ENCODE peak calls at places on chromosome 6, in seven cellular contexts. Z, H, P, C, Y, Q and F are unnamed samples.

GRCh38 chr6:16731503-16732018 is 29.7 kb downstream of the ATXN1 start:
- DNase-seq in Z (no peak), H (no peak), P (no peak), C (no peak), Y (no peak), Q (no peak), F (no peak)

GRCh38 chr6:39426057-39426592 is 103.6 kb upstream of the KCNK16 start:
- DNase-seq in Z (no peak), H (no peak), P (no peak), C (no peak), Y (peak), Q (no peak), F (peak)

GRCh38 chr6:44404022-44404714 is 16.7 kb downstream of the CDC5L start:
- DNase-seq in Z (no peak), H (no peak), P (no peak), C (no peak), Y (no peak), Q (no peak), F (no peak)

GRCh38 chr6:25179051-25179778 is 100.0 kb upstream of the CARMIL1 start:
- DNase-seq in Z (no peak), H (no peak), P (no peak), C (no peak), Y (peak), Q (no peak), F (peak)

GRCh38 chr6:155354167-155354566 is 39.9 kb upstream of the TFB1M start:
- DNase-seq in Z (no peak), H (no peak), P (no peak), C (no peak), Y (peak), Q (no peak), F (no peak)

GRCh38 chr6:128519931-128520435 is 416 bp downstream of the PTPRK start:
- DNase-seq in Z (peak), H (no peak), P (no peak), C (peak), Y (peak), Q (peak), F (no peak)

GRCh38 chr6:79610301-79611009 is 20.7 kb upstream of the SH3BGRL2 start:
- DNase-seq in Z (no peak), H (no peak), P (no peak), C (no peak), Y (no peak), Q (peak), F (no peak)

GRCh38 chr6:44002591-44003344 is 124.5 kb downstream of the MRPL14 start:
- DNase-seq in Z (no peak), H (peak), P (no peak), C (peak), Y (no peak), Q (peak), F (no peak)

GRCh38 chr6:29946380-29946779 is 4.0 kb downstream of the HLA-A start:
- DNase-seq in Z (no peak), H (no peak), P (no peak), C (no peak), Y (no peak), Q (no peak), F (no peak)

GRCh38 chr6:44966449-44967091 is 361.6 kb upstream of the RUNX2 start:
- DNase-seq in Z (no peak), H (no peak), P (no peak), C (no peak), Y (peak), Q (no peak), F (peak)

GRCh38 chr6:140434761-140435160 is 1060.3 kb upstream of the CITED2 start:
- DNase-seq in Z (no peak), H (no peak), P (no peak), C (no peak), Y (no peak), Q (no peak), F (peak)

GRCh38 chr6:151847064-151847463 is 39.6 kb downstream of the ESR1 start:
- DNase-seq in Z (no peak), H (no peak), P (no peak), C (no peak), Y (peak), Q (no peak), F (no peak)

GRCh38 chr6:152952045-152952444 is 30.8 kb downstream of the FBXO5 start:
- DNase-seq in Z (no peak), H (no peak), P (no peak), C (no peak), Y (peak), Q (no peak), F (no peak)

GRCh38 chr6:125155344-125155743 is 1.8 kb downstream of the TPD52L1 start:
- DNase-seq in Z (no peak), H (no peak), P (no peak), C (no peak), Y (no peak), Q (no peak), F (no peak)

GRCh38 chr6:135812085-135812526 is 39.4 kb upstream of the PDE7B start:
- DNase-seq in Z (peak), H (no peak), P (no peak), C (no peak), Y (peak), Q (no peak), F (no peak)

GRCh38 chr6:4598384-4598783 is 177.8 kb upstream of the CDYL start:
- DNase-seq in Z (no peak), H (no peak), P (no peak), C (no peak), Y (no peak), Q (no peak), F (no peak)

GRCh38 chr6:170093276-170093657 is 197.6 kb downstream of the DLL1 start:
- DNase-seq in Z (no peak), H (no peak), P (no peak), C (no peak), Y (no peak), Q (no peak), F (no peak)

GRCh38 chr6:84455630-84456029 is 228.2 kb upstream of the CEP162 start:
- DNase-seq in Z (no peak), H (no peak), P (no peak), C (no peak), Y (peak), Q (no peak), F (no peak)

GRCh38 chr6:128641701-128642100 is 121.3 kb upstream of the PTPRK start:
- DNase-seq in Z (no peak), H (no peak), P (peak), C (no peak), Y (peak), Q (no peak), F (peak)

GRCh38 chr6:579339-579738 is 77.6 kb downstream of the HUS1B start:
- DNase-seq in Z (no peak), H (no peak), P (no peak), C (no peak), Y (peak), Q (peak), F (no peak)

GRCh38 chr6:13284646-13285045 is 43.7 kb downstream of the TBC1D7 start:
- DNase-seq in Z (no peak), H (no peak), P (no peak), C (no peak), Y (no peak), Q (no peak), F (no peak)
- H3K4me3 ChIP-seq in Z (no peak), H (no peak), P (no peak), C (no peak), Y (no peak), Q (no peak), F (no peak)

DNA sequence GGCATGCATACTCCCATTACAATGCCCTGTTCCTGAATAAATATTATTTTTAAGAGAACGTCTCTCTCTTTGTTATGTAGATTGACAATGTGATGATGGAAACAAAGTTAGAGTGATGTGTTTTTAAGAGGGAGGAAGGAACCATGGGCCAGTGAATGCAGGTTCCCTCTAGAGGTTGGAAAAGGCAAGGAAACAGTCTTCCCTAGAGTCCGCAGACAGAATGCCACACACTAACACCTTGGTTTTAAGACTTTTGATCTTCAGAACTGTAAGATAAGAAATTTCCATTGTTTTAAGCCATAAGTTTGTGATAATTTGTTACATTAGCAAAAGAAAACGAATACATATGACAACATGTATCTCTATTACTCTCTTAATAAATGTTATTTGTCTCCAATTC is 4.7 kb upstream of the CENPW start:
- DNase-seq in Z (no peak), H (no peak), P (no peak), C (no peak), Y (no peak), Q (no peak), F (no peak)
- TF ChIP-seq CTCF in Z (no peak), H (peak), P (peak), C (no peak), Y (no peak), Q (no peak), F (no peak)

GRCh38 chr6:144265390-144265789 is 19.7 kb upstream of the UTRN start:
- DNase-seq in Z (no peak), H (no peak), P (no peak), C (no peak), Y (peak), Q (no peak), F (no peak)

GRCh38 chr6:144263786-144264185 is 21.3 kb upstream of the UTRN start:
- DNase-seq in Z (no peak), H (no peak), P (no peak), C (no peak), Y (no peak), Q (no peak), F (no peak)

GRCh38 chr6:144264270-144265060 is 20.7 kb upstream of the UTRN start:
- DNase-seq in Z (no peak), H (no peak), P (peak), C (no peak), Y (peak), Q (no peak), F (peak)

GRCh38 chr6:144266091-144266649 is 19.0 kb upstream of the UTRN start:
- DNase-seq in Z (peak), H (no peak), P (peak), C (no peak), Y (peak), Q (no peak), F (peak)

GRCh38 chr6:144265061-144265357 is 20.1 kb upstream of the UTRN start:
- DNase-seq in Z (no peak), H (no peak), P (no peak), C (no peak), Y (peak), Q (no peak), F (no peak)
- H3K4me3 ChIP-seq in Z (no peak), H (no peak), P (no peak), C (no peak), Y (peak), Q (no peak), F (no peak)

GRCh38 chr6:146700078-146700686 is 101.4 kb downstream of the ADGB start:
- DNase-seq in Z (peak), H (peak), P (peak), C (no peak), Y (peak), Q (peak), F (peak)
- TF ChIP-seq CTCF in Z (peak), H (peak), P (peak), C (peak), Y (peak), Q (peak), F (peak)

GRCh38 chr6:55108469-55109130 is 65.7 kb upstream of the HCRTR2 start:
- DNase-seq in Z (no peak), H (no peak), P (no peak), C (no peak), Y (no peak), Q (no peak), F (no peak)
- H3K4me3 ChIP-seq in Z (no peak), H (no peak), P (no peak), C (no peak), Y (no peak), Q (no peak), F (no peak)

GRCh38 chr6:75372884-75373283 is 88.3 kb upstream of the TMEM30A start:
- DNase-seq in Z (no peak), H (no peak), P (no peak), C (no peak), Y (no peak), Q (no peak), F (no peak)

GRCh38 chr6:75363304-75363703 is 78.7 kb upstream of the TMEM30A start:
- DNase-seq in Z (no peak), H (no peak), P (no peak), C (no peak), Y (no peak), Q (no peak), F (no peak)

GRCh38 chr6:75368864-75369402 is 84.3 kb upstream of the TMEM30A start:
- DNase-seq in Z (peak), H (no peak), P (no peak), C (no peak), Y (no peak), Q (no peak), F (no peak)

DNA sequence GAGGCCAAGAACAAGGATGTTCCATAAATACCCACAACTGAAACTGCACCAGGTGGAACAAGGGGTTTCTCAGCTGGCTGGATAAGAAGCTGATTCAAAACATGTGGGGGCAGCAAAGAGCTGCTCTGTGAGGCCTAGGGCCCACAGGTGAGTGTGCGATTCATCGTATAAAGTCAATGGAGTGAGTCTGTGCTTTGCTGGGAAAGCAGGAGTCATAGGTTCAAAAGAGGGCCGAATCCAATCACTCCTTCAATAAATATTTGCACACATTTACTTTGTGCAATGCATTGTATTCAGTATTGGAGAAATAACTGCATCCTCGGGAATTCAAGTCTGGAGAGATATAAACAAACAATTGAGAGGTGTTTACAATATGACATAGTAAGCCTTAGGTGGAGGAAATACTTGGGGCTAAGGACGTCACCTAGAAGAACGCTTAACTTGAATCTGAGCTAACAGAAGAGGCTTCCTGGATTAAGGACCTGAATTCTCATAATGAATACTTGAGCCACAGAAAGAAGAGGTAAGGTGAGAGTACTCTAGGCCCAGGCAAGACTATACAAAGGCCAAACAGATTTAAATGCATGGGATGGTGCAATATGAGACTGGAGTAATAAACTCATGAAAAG is 83.7 kb upstream of the TMEM30A start:
- DNase-seq in Z (no peak), H (peak), P (no peak), C (no peak), Y (peak), Q (peak), F (no peak)
- TF ChIP-seq CTCF in Z (no peak), H (peak), P (peak), C (no peak), Y (peak), Q (peak), F (peak)

DNA sequence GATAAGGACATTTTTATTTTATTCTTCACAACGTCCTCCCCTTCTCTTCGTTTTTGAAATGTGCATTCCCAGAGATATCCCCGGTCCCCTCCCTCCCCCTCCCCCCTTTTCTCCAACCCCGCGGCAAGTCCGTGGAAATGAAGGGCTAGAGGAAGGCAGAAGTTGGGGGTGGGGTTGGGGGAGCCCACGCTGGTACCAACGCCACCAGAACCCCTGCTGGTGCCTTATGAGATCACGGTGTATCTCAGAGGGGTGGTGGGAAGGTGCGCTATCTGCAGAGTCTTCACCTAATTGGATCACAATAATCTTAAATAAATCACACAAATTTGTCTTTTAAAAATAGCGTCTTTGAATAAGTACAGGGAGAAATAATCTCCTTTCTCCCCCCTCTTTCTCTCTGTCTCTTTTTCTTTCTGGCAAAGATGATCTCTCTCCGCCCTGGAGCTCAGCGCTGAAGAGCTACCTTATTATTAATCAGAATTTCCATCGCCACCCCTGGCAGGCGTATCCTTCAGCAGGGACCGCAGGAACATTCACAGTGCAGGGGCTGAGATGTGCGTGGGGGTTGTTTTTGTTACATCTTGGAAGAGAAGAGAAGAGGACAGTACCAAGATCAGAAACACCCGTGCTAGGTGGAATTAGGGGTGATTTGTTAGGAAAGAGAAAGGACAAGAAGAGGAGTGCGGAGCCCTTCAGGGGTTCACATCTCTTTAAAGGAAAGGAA is 924 bp downstream of the CLVS2 start:
- DNase-seq in Z (no peak), H (peak), P (no peak), C (no peak), Y (no peak), Q (peak), F (no peak)
- H3K4me3 ChIP-seq in Z (peak), H (peak), P (no peak), C (no peak), Y (no peak), Q (peak), F (no peak)